ENCODE peak calls at places on chromosomes 7 and 10, in seven cellular contexts. One of them, this sample, is unnamed. For H3K4me1, the result is how much of the 10 kb centered on the place peaks cover.

GRCh38 chr10:60434418-60435046 is 44.9 kb upstream of the ANK3 start:
- DNase-seq in naive thymus-derived CD4-positive, alpha-beta T cell: no peak
- DNase-seq in H1: no peak
- DNase-seq in left ventricle myocardium inferior: no peak
- DNase-seq in tibial artery: no peak
- DNase-seq in CD8-positive, alpha-beta memory T cell: no peak
- DNase-seq in cardiac muscle cell: peak
- DNase-seq in this sample: peak

GRCh38 chr7:5419523-5420107 is 4.0 kb downstream of the TNRC18 start:
- DNase-seq in CD8-positive, alpha-beta memory T cell: no peak
- DNase-seq in naive thymus-derived CD4-positive, alpha-beta T cell: no peak
- DNase-seq in tibial artery: no peak
- DNase-seq in H1: peak
- DNase-seq in left ventricle myocardium inferior: peak
- DNase-seq in cardiac muscle cell: no peak
- DNase-seq in this sample: peak

GRCh38 chr10:96238889-96239624 is 32.3 kb downstream of the BLNK start:
- DNase-seq in H1: no peak
- DNase-seq in tibial artery: no peak
- DNase-seq in CD8-positive, alpha-beta memory T cell: no peak
- DNase-seq in left ventricle myocardium inferior: no peak
- DNase-seq in naive thymus-derived CD4-positive, alpha-beta T cell: no peak
- DNase-seq in cardiac muscle cell: no peak
- DNase-seq in this sample: no peak

GRCh38 chr7:5528071-5528814 is 104.6 kb upstream of the TNRC18 start:
- DNase-seq in naive thymus-derived CD4-positive, alpha-beta T cell: peak
- DNase-seq in tibial artery: peak
- DNase-seq in H1: peak
- DNase-seq in CD8-positive, alpha-beta memory T cell: peak
- DNase-seq in cardiac muscle cell: peak
- DNase-seq in left ventricle myocardium inferior: peak
- DNase-seq in this sample: peak

GRCh38 chr7:94440460-94441039 is 45.9 kb downstream of the COL1A2 start:
- DNase-seq in tibial artery: no peak
- DNase-seq in cardiac muscle cell: no peak
- DNase-seq in H1: no peak
- DNase-seq in naive thymus-derived CD4-positive, alpha-beta T cell: no peak
- DNase-seq in CD8-positive, alpha-beta memory T cell: no peak
- DNase-seq in left ventricle myocardium inferior: no peak
- DNase-seq in this sample: no peak

GRCh38 chr10:121880842-121881423 is 46.9 kb downstream of the ATE1 start:
- DNase-seq in H1: no peak
- DNase-seq in tibial artery: no peak
- DNase-seq in left ventricle myocardium inferior: no peak
- DNase-seq in cardiac muscle cell: peak
- DNase-seq in naive thymus-derived CD4-positive, alpha-beta T cell: no peak
- DNase-seq in CD8-positive, alpha-beta memory T cell: no peak
- DNase-seq in this sample: peak

GRCh38 chr10:5527332-5528200 is 2.8 kb downstream of the CALML3 start:
- DNase-seq in tibial artery: peak
- DNase-seq in H1: no peak
- DNase-seq in CD8-positive, alpha-beta memory T cell: no peak
- DNase-seq in naive thymus-derived CD4-positive, alpha-beta T cell: no peak
- DNase-seq in cardiac muscle cell: no peak
- DNase-seq in left ventricle myocardium inferior: no peak
- DNase-seq in this sample: no peak

GRCh38 chr7:18547509-18548187 is 52.1 kb downstream of the HDAC9 start:
- DNase-seq in tibial artery: no peak
- DNase-seq in CD8-positive, alpha-beta memory T cell: no peak
- DNase-seq in cardiac muscle cell: no peak
- DNase-seq in naive thymus-derived CD4-positive, alpha-beta T cell: no peak
- DNase-seq in H1: no peak
- DNase-seq in left ventricle myocardium inferior: no peak
- DNase-seq in this sample: no peak

GRCh38 chr10:3852147-3852904 is 67.3 kb upstream of the KLF6 start:
- DNase-seq in naive thymus-derived CD4-positive, alpha-beta T cell: no peak
- DNase-seq in CD8-positive, alpha-beta memory T cell: peak
- DNase-seq in tibial artery: peak
- DNase-seq in cardiac muscle cell: peak
- DNase-seq in left ventricle myocardium inferior: peak
- DNase-seq in H1: no peak
- DNase-seq in this sample: no peak

GRCh38 chr7:150990416-150991186 is at the start of gene NOS3:
- DNase-seq in left ventricle myocardium inferior: no peak
- DNase-seq in tibial artery: no peak
- DNase-seq in CD8-positive, alpha-beta memory T cell: no peak
- DNase-seq in H1: no peak
- DNase-seq in naive thymus-derived CD4-positive, alpha-beta T cell: no peak
- DNase-seq in cardiac muscle cell: no peak
- DNase-seq in this sample: no peak

GRCh38 chr10:110460111-110460809 is 37.4 kb upstream of the DUSP5 start:
- DNase-seq in H1: no peak
- DNase-seq in tibial artery: no peak
- DNase-seq in CD8-positive, alpha-beta memory T cell: peak
- DNase-seq in left ventricle myocardium inferior: peak
- DNase-seq in cardiac muscle cell: no peak
- DNase-seq in naive thymus-derived CD4-positive, alpha-beta T cell: no peak
- DNase-seq in this sample: no peak
- H3K4me1 ChIP-seq in H1: under half
- H3K4me1 ChIP-seq in tibial artery: under half
- H3K4me1 ChIP-seq in CD8-positive, alpha-beta memory T cell: under half
- H3K4me1 ChIP-seq in left ventricle myocardium inferior: under half
- H3K4me1 ChIP-seq in cardiac muscle cell: under half
- H3K4me1 ChIP-seq in naive thymus-derived CD4-positive, alpha-beta T cell: under half
- H3K4me1 ChIP-seq in this sample: under half

GRCh38 chr10:52984169-52984568 is 211.6 kb upstream of the MBL2 start:
- DNase-seq in H1: no peak
- DNase-seq in naive thymus-derived CD4-positive, alpha-beta T cell: no peak
- DNase-seq in cardiac muscle cell: no peak
- DNase-seq in tibial artery: no peak
- DNase-seq in left ventricle myocardium inferior: no peak
- DNase-seq in CD8-positive, alpha-beta memory T cell: no peak
- DNase-seq in this sample: no peak
- H3K4me1 ChIP-seq in H1: under half
- H3K4me1 ChIP-seq in naive thymus-derived CD4-positive, alpha-beta T cell: under half
- H3K4me1 ChIP-seq in cardiac muscle cell: under half
- H3K4me1 ChIP-seq in tibial artery: under half
- H3K4me1 ChIP-seq in left ventricle myocardium inferior: under half
- H3K4me1 ChIP-seq in CD8-positive, alpha-beta memory T cell: under half
- H3K4me1 ChIP-seq in this sample: under half

GRCh38 chr10:30041394-30042105 is 17.8 kb downstream of the JCAD start:
- DNase-seq in left ventricle myocardium inferior: no peak
- DNase-seq in naive thymus-derived CD4-positive, alpha-beta T cell: no peak
- DNase-seq in CD8-positive, alpha-beta memory T cell: no peak
- DNase-seq in H1: no peak
- DNase-seq in cardiac muscle cell: peak
- DNase-seq in tibial artery: no peak
- DNase-seq in this sample: no peak

GRCh38 chr10:30039988-30040387 is 19.4 kb downstream of the JCAD start:
- DNase-seq in H1: no peak
- DNase-seq in left ventricle myocardium inferior: no peak
- DNase-seq in tibial artery: no peak
- DNase-seq in CD8-positive, alpha-beta memory T cell: no peak
- DNase-seq in naive thymus-derived CD4-positive, alpha-beta T cell: no peak
- DNase-seq in cardiac muscle cell: no peak
- DNase-seq in this sample: no peak

GRCh38 chr10:30040597-30040996 is 18.8 kb downstream of the JCAD start:
- DNase-seq in H1: no peak
- DNase-seq in cardiac muscle cell: no peak
- DNase-seq in left ventricle myocardium inferior: no peak
- DNase-seq in naive thymus-derived CD4-positive, alpha-beta T cell: no peak
- DNase-seq in tibial artery: no peak
- DNase-seq in CD8-positive, alpha-beta memory T cell: no peak
- DNase-seq in this sample: no peak

GRCh38 chr10:30043476-30044270 is 15.7 kb downstream of the JCAD start:
- DNase-seq in tibial artery: no peak
- DNase-seq in H1: no peak
- DNase-seq in left ventricle myocardium inferior: no peak
- DNase-seq in cardiac muscle cell: no peak
- DNase-seq in CD8-positive, alpha-beta memory T cell: no peak
- DNase-seq in naive thymus-derived CD4-positive, alpha-beta T cell: no peak
- DNase-seq in this sample: no peak

GRCh38 chr10:30042820-30043219 is 16.6 kb downstream of the JCAD start:
- DNase-seq in cardiac muscle cell: no peak
- DNase-seq in CD8-positive, alpha-beta memory T cell: no peak
- DNase-seq in H1: no peak
- DNase-seq in tibial artery: no peak
- DNase-seq in left ventricle myocardium inferior: no peak
- DNase-seq in naive thymus-derived CD4-positive, alpha-beta T cell: no peak
- DNase-seq in this sample: no peak
- H3K4me1 ChIP-seq in cardiac muscle cell: under half
- H3K4me1 ChIP-seq in CD8-positive, alpha-beta memory T cell: under half
- H3K4me1 ChIP-seq in H1: under half
- H3K4me1 ChIP-seq in tibial artery: under half
- H3K4me1 ChIP-seq in left ventricle myocardium inferior: half or more
- H3K4me1 ChIP-seq in naive thymus-derived CD4-positive, alpha-beta T cell: under half
- H3K4me1 ChIP-seq in this sample: under half

GRCh38 chr10:97779975-97780374 is 8.2 kb upstream of the SFRP5 start:
- DNase-seq in tibial artery: no peak
- DNase-seq in H1: no peak
- DNase-seq in naive thymus-derived CD4-positive, alpha-beta T cell: no peak
- DNase-seq in CD8-positive, alpha-beta memory T cell: no peak
- DNase-seq in cardiac muscle cell: no peak
- DNase-seq in left ventricle myocardium inferior: no peak
- DNase-seq in this sample: no peak

GRCh38 chr10:97780991-97781540 is 9.3 kb upstream of the SFRP5 start:
- DNase-seq in naive thymus-derived CD4-positive, alpha-beta T cell: no peak
- DNase-seq in CD8-positive, alpha-beta memory T cell: no peak
- DNase-seq in cardiac muscle cell: peak
- DNase-seq in tibial artery: no peak
- DNase-seq in left ventricle myocardium inferior: no peak
- DNase-seq in H1: no peak
- DNase-seq in this sample: no peak

GRCh38 chr10:97779492-97779891 is 7.7 kb upstream of the SFRP5 start:
- DNase-seq in cardiac muscle cell: no peak
- DNase-seq in CD8-positive, alpha-beta memory T cell: no peak
- DNase-seq in naive thymus-derived CD4-positive, alpha-beta T cell: no peak
- DNase-seq in tibial artery: no peak
- DNase-seq in left ventricle myocardium inferior: no peak
- DNase-seq in H1: no peak
- DNase-seq in this sample: no peak

GRCh38 chr10:97782455-97783228 is 10.8 kb upstream of the SFRP5 start:
- DNase-seq in CD8-positive, alpha-beta memory T cell: no peak
- DNase-seq in left ventricle myocardium inferior: peak
- DNase-seq in tibial artery: no peak
- DNase-seq in cardiac muscle cell: no peak
- DNase-seq in H1: no peak
- DNase-seq in naive thymus-derived CD4-positive, alpha-beta T cell: no peak
- DNase-seq in this sample: no peak

DNA sequence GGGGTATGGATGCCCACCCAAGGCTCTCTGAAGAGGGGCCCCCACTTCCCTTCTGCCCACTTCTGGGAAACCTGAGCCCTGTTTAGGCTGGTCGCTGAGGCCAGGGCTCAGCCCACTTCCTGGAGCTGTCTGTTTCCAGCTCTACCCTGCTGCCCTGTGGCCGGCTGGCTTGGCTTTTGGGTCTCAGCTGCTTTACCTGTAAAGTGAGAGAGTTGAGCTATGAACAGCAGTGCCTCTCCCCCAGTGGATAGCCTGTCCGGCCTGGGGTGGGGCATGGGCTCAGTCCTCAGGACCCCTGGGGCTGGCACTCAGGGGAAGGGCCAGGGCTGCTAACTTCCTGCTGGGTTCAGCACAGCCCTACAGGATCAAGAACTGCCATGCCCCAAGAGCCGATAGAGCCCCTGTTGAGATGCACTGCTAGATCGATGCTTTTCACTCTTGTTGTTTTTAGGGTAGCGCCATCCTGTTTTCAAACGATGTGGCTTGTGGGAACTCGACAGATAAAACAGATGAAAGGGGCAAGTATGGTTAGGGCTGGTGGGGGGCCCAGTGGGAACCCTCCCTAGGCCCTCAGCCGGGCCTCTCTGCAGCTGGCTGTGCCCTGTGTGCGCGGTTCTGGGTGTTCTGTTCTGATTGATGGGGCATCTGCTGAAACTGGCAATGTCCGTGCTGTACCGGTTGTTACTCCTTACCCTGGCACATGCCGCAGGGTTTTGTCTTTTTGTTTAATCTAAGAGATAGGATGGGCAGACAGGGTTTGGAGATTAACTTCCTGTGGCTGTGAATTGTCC is 9.9 kb upstream of the SFRP5 start:
- DNase-seq in CD8-positive, alpha-beta memory T cell: no peak
- DNase-seq in H1: no peak
- DNase-seq in cardiac muscle cell: no peak
- DNase-seq in naive thymus-derived CD4-positive, alpha-beta T cell: peak
- DNase-seq in left ventricle myocardium inferior: no peak
- DNase-seq in tibial artery: no peak
- DNase-seq in this sample: no peak
- H3K4me1 ChIP-seq in CD8-positive, alpha-beta memory T cell: under half
- H3K4me1 ChIP-seq in H1: under half
- H3K4me1 ChIP-seq in cardiac muscle cell: under half
- H3K4me1 ChIP-seq in naive thymus-derived CD4-positive, alpha-beta T cell: under half
- H3K4me1 ChIP-seq in left ventricle myocardium inferior: under half
- H3K4me1 ChIP-seq in tibial artery: under half
- H3K4me1 ChIP-seq in this sample: under half

DNA sequence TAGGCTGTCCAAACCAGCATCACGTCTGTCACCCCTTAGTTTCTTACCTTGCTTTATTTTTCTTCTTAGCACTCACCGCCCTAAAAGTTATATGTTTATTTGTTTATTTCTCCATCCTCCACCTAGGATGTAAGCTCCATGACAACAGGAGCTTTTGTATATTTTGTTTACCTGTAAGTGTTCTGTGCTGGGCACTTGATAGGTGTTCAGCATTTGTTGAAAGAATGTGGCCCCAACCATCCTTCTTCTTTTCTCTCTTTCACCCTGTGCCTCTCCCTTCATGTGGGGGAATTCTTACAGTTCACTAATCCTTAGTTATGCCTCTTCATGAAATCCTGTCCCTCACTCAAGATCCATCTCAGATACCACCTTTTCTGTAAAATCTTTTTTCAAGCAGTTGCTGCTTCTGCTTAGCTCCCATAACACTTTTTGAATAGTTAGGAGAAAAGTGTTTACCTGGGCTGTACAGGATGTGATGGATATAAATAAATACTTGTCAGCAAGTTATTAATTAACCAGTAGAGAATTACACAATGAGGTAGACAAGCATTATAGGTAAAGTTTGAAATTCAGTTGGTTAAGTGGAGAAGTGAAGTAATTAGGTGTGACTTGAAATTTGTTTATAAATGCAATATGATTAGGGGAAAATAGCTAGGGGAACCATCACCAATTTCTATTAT is 9.7 kb downstream of the AHR start:
- DNase-seq in tibial artery: no peak
- DNase-seq in cardiac muscle cell: no peak
- DNase-seq in H1: no peak
- DNase-seq in CD8-positive, alpha-beta memory T cell: no peak
- DNase-seq in naive thymus-derived CD4-positive, alpha-beta T cell: no peak
- DNase-seq in left ventricle myocardium inferior: no peak
- DNase-seq in this sample: no peak
- H3K4me1 ChIP-seq in tibial artery: half or more
- H3K4me1 ChIP-seq in cardiac muscle cell: under half
- H3K4me1 ChIP-seq in H1: under half
- H3K4me1 ChIP-seq in CD8-positive, alpha-beta memory T cell: under half
- H3K4me1 ChIP-seq in naive thymus-derived CD4-positive, alpha-beta T cell: under half
- H3K4me1 ChIP-seq in left ventricle myocardium inferior: half or more
- H3K4me1 ChIP-seq in this sample: under half